ENCODE peak calls at places on chromosomes 5 and 9, in six cellular contexts. V, G, L, R, I and Q are unnamed samples.

GRCh38 chr5:58459276-58459859 is 518 bp downstream of the PLK2 start:
- DNase-seq in V (no peak), G (peak; percentile 21), L (peak; percentile 21), R (no peak), I (peak; percentile 18), Q (peak; percentile 38)

GRCh38 chr5:145540375-145540774 is 294.8 kb downstream of the PRELID2 start:
- DNase-seq in V (no peak), G (no peak), L (no peak), R (no peak), I (no peak), Q (peak; percentile 33)

GRCh38 chr5:150400020-150400326 is 12.7 kb downstream of the CD74 start:
- DNase-seq in V (no peak), G (no peak), L (no peak), R (no peak), I (no peak), Q (no peak)

GRCh38 chr5:106017243-106017857 is 1653.4 kb downstream of the EFNA5 start:
- DNase-seq in V (no peak), G (no peak), L (no peak), R (no peak), I (no peak), Q (no peak)

GRCh38 chr5:96936431-96937221 is 746 bp downstream of the LNPEP start:
- DNase-seq in V (peak; percentile 88), G (no peak), L (peak; percentile 31), R (peak; percentile 27), I (peak; percentile 53), Q (peak; percentile 31)

GRCh38 chr5:1793966-1794895 is 5.4 kb downstream of the MRPL36 start:
- DNase-seq in V (peak; percentile 54), G (no peak), L (no peak), R (no peak), I (no peak), Q (peak; percentile 94)

GRCh38 chr5:9239626-9240025 is 306.2 kb downstream of the SEMA5A start:
- DNase-seq in V (no peak), G (peak; percentile 42), L (no peak), R (no peak), I (no peak), Q (peak; percentile 67)

GRCh38 chr9:31137151-31137849 is 1247.1 kb upstream of the ACO1 start:
- DNase-seq in V (no peak), G (peak; percentile 95), L (no peak), R (no peak), I (no peak), Q (peak; percentile 76)

GRCh38 chr5:138985683-138986082 is 110.5 kb upstream of the LRRTM2 start:
- DNase-seq in V (no peak), G (peak; percentile 42), L (no peak), R (no peak), I (no peak), Q (no peak)

GRCh38 chr5:38831909-38832308 is 13.9 kb upstream of the OSMR start:
- DNase-seq in V (peak; percentile 51), G (peak; percentile 27), L (no peak), R (no peak), I (no peak), Q (peak; percentile 45)

GRCh38 chr5:1515921-1516571 is 7.7 kb downstream of the LPCAT1 start:
- DNase-seq in V (no peak), G (peak; percentile 98), L (peak; percentile 4), R (no peak), I (peak; percentile 3), Q (peak; percentile 55)

GRCh38 chr9:128689293-128689770 is 310 bp downstream of the SET start:
- DNase-seq in V (no peak), G (no peak), L (no peak), R (no peak), I (peak; percentile 62), Q (no peak)

GRCh38 chr9:135215571-135216161 is 128.2 kb downstream of the OLFM1 start:
- DNase-seq in V (no peak), G (no peak), L (no peak), R (no peak), I (no peak), Q (no peak)

GRCh38 chr9:120608421-120608820 is 28.5 kb upstream of the CDK5RAP2 start:
- DNase-seq in V (no peak), G (no peak), L (no peak), R (no peak), I (no peak), Q (peak; percentile 60)

GRCh38 chr5:126677101-126677500 is 76.4 kb downstream of the PHAX start:
- DNase-seq in V (no peak), G (no peak), L (no peak), R (no peak), I (no peak), Q (no peak)

GRCh38 chr5:45279109-45279508 is 417.1 kb downstream of the HCN1 start:
- DNase-seq in V (no peak), G (no peak), L (no peak), R (no peak), I (no peak), Q (no peak)

GRCh38 chr9:134554750-134555655 is 86.6 kb upstream of the COL5A1 start:
- DNase-seq in V (no peak), G (peak; percentile 94), L (no peak), R (no peak), I (no peak), Q (peak; percentile 38)

GRCh38 chr9:124357591-124358361 is 57.5 kb downstream of the PSMB7 start:
- DNase-seq in V (peak; percentile 38), G (no peak), L (no peak), R (no peak), I (no peak), Q (no peak)

GRCh38 chr5:42799668-42800114 is 12.0 kb downstream of the SELENOP start:
- DNase-seq in V (no peak), G (no peak), L (no peak), R (no peak), I (no peak), Q (no peak)

GRCh38 chr9:91580136-91580535 is 156.5 kb upstream of the NFIL3 start:
- DNase-seq in V (no peak), G (peak; percentile 34), L (no peak), R (no peak), I (no peak), Q (peak; percentile 58)

GRCh38 chr5:142660731-142661130 is 25.2 kb downstream of the FGF1 start:
- DNase-seq in V (no peak), G (no peak), L (no peak), R (no peak), I (no peak), Q (no peak)

GRCh38 chr5:75049581-75050274 is 2.6 kb downstream of the GCNT4 start:
- DNase-seq in V (peak; percentile 71), G (peak; percentile 19), L (peak; percentile 30), R (no peak), I (peak; percentile 68), Q (peak; percentile 62)

GRCh38 chr5:133873454-133873853 is 95.0 kb downstream of the C5orf15 start:
- DNase-seq in V (no peak), G (no peak), L (no peak), R (no peak), I (no peak), Q (no peak)

GRCh38 chr9:137148242-137148641 is 9.3 kb downstream of the GRIN1 start:
- DNase-seq in V (no peak), G (no peak), L (no peak), R (no peak), I (no peak), Q (no peak)

GRCh38 chr5:43000914-43001313 is 39.2 kb downstream of the ANXA2R start:
- DNase-seq in V (no peak), G (no peak), L (no peak), R (no peak), I (no peak), Q (no peak)

GRCh38 chr5:143600396-143601075 is 197.1 kb upstream of the NR3C1 start:
- DNase-seq in V (no peak), G (no peak), L (no peak), R (no peak), I (no peak), Q (peak; percentile 66)

GRCh38 chr5:172453206-172453985 is 929 bp downstream of the SH3PXD2B start:
- DNase-seq in V (no peak), G (peak; percentile 42), L (peak; percentile 69), R (no peak), I (no peak), Q (peak; percentile 74)

GRCh38 chr9:91151014-91151740 is 210.5 kb downstream of the AUH start:
- DNase-seq in V (peak; percentile 36), G (no peak), L (no peak), R (no peak), I (no peak), Q (peak; percentile 81)

GRCh38 chr5:132510076-132510475 is 19.5 kb upstream of the IRF1 start:
- DNase-seq in V (no peak), G (peak; percentile 45), L (no peak), R (no peak), I (no peak), Q (peak; percentile 96)

GRCh38 chr9:98517710-98518109 is 191.0 kb downstream of the GABBR2 start:
- DNase-seq in V (no peak), G (no peak), L (no peak), R (no peak), I (no peak), Q (no peak)

GRCh38 chr5:132476853-132477729 is 13.5 kb downstream of the IRF1 start:
- DNase-seq in V (no peak), G (no peak), L (peak; percentile 5), R (no peak), I (no peak), Q (no peak)

GRCh38 chr5:169442354-169443248 is 141.0 kb upstream of the SPDL1 start:
- DNase-seq in V (no peak), G (no peak), L (no peak), R (no peak), I (no peak), Q (no peak)

GRCh38 chr5:150632305-150633160 is 7.9 kb upstream of the SYNPO start:
- DNase-seq in V (no peak), G (no peak), L (no peak), R (no peak), I (no peak), Q (peak; percentile 87)